ENCODE peak calls at places on chromosome 6, in ten cellular contexts. R is tibial nerve, O is WTC11, D is esophagus squamous epithelium, E is GM20000, F is omental fat pad, N is brain microvascular endothelial cell, B is HCT116, T is pancreas, J is GM10248. I is an unnamed sample.

GRCh38 chr6:16089232-16089843 is 39.5 kb upstream of the MYLIP start:
- DNase-seq in J (no peak), R (no peak), N (no peak), E (no peak), D (no peak), O (no peak), B (no peak), T (no peak), F (no peak), I (no peak)

GRCh38 chr6:144195671-144196070 is 45.4 kb downstream of the STX11 start:
- DNase-seq in R (no peak), E (no peak), O (no peak), B (no peak), N (peak), T (no peak), J (no peak), D (no peak), F (no peak), I (no peak)

GRCh38 chr6:94862116-94862515 is 715.2 kb upstream of the MANEA start:
- DNase-seq in J (no peak), E (no peak), T (no peak), B (no peak), N (no peak), D (no peak), R (no peak), O (no peak), F (no peak), I (no peak)

GRCh38 chr6:154613137-154613676 is 102.7 kb upstream of the CNKSR3 start:
- DNase-seq in J (no peak), O (no peak), F (no peak), R (no peak), D (no peak), B (no peak), E (no peak), N (peak), T (no peak), I (no peak)

GRCh38 chr6:89640804-89641203 is 2.3 kb upstream of the LYRM2 start:
- DNase-seq in O (no peak), D (no peak), B (no peak), J (no peak), T (no peak), E (no peak), N (peak), R (no peak), F (no peak), I (no peak)

GRCh38 chr6:11200356-11200755 is 32.1 kb downstream of the NEDD9 start:
- DNase-seq in T (no peak), B (no peak), O (no peak), N (no peak), J (no peak), E (no peak), D (no peak), F (no peak), R (no peak), I (no peak)

GRCh38 chr6:131197716-131198115 is 62.4 kb downstream of the AKAP7 start:
- DNase-seq in T (no peak), R (no peak), E (no peak), N (no peak), F (no peak), O (no peak), D (no peak), B (no peak), J (no peak), I (no peak)

GRCh38 chr6:160378886-160379285 is 30.7 kb downstream of the SLC22A3 start:
- DNase-seq in T (no peak), N (no peak), O (no peak), R (no peak), B (no peak), E (no peak), F (no peak), D (no peak), J (no peak), I (no peak)

GRCh38 chr6:80733645-80734044 is 627.2 kb downstream of the BCKDHB start:
- DNase-seq in E (no peak), F (no peak), R (no peak), O (no peak), D (no peak), N (no peak), T (no peak), B (no peak), J (no peak), I (no peak)

GRCh38 chr6:67630146-67630545 is 1004.9 kb upstream of the ADGRB3 start:
- DNase-seq in O (no peak), R (no peak), E (no peak), D (no peak), F (no peak), T (no peak), N (peak), B (no peak), J (no peak), I (no peak)

GRCh38 chr6:153058291-153058690 is 55.8 kb upstream of the MTRF1L start:
- DNase-seq in B (no peak), F (no peak), T (no peak), O (no peak), R (no peak), N (no peak), J (no peak), D (no peak), E (no peak), I (no peak)

GRCh38 chr6:156859686-156860085 is 82.5 kb downstream of the ARID1B start:
- DNase-seq in T (no peak), N (no peak), R (no peak), O (no peak), F (no peak), J (no peak), D (no peak), B (no peak), E (no peak), I (no peak)

GRCh38 chr6:135382182-135382628 is 115.3 kb downstream of the AHI1 start:
- DNase-seq in J (peak), R (no peak), B (no peak), D (no peak), T (no peak), E (peak), F (no peak), N (no peak), O (no peak), I (no peak)

GRCh38 chr6:167153523-167153959 is 4.2 kb downstream of the GPR31 start:
- DNase-seq in F (no peak), E (peak), B (no peak), R (peak), J (peak), D (no peak), N (peak), O (no peak), T (no peak), I (no peak)

GRCh38 chr6:166420351-166420750 is 37.6 kb upstream of the MPC1 start:
- DNase-seq in T (no peak), J (no peak), O (no peak), N (peak), D (no peak), B (no peak), R (no peak), F (no peak), E (no peak), I (no peak)

GRCh38 chr6:70547313-70547712 is 19.4 kb upstream of the SDHAF4 start:
- DNase-seq in J (no peak), B (no peak), N (no peak), O (no peak), E (no peak), D (no peak), F (no peak), R (no peak), T (no peak), I (no peak)

GRCh38 chr6:136723780-136724179 is 68.5 kb downstream of the MAP3K5 start:
- DNase-seq in O (no peak), B (no peak), N (no peak), T (no peak), J (no peak), D (no peak), F (no peak), E (peak), R (no peak), I (no peak)

GRCh38 chr6:137926985-137927384 is 59.9 kb downstream of the TNFAIP3 start:
- DNase-seq in T (no peak), N (no peak), D (no peak), B (no peak), O (no peak), R (no peak), E (no peak), F (no peak), J (no peak), I (no peak)

GRCh38 chr6:3943373-3943772 is 94.2 kb downstream of the FAM50B start:
- DNase-seq in D (no peak), T (no peak), J (no peak), O (no peak), B (no peak), F (no peak), E (no peak), N (no peak), R (no peak), I (no peak)

GRCh38 chr6:3139090-3139903 is 18.0 kb downstream of the TUBB2A start:
- DNase-seq in T (peak), J (peak), O (no peak), E (peak), R (peak), D (no peak), F (no peak), N (peak), B (no peak), I (no peak)

GRCh38 chr6:46451343-46451742 is 39.9 kb downstream of the RCAN2 start:
- DNase-seq in N (no peak), D (no peak), F (no peak), R (no peak), O (no peak), T (no peak), J (no peak), B (no peak), E (no peak), I (no peak)

GRCh38 chr6:86937219-86938079 is at the start of gene HTR1E:
- DNase-seq in F (no peak), B (peak), D (no peak), J (peak), R (peak), O (no peak), T (peak), N (peak), E (peak), I (no peak)

GRCh38 chr6:31877651-31878161 is 1.1 kb downstream of the SLC44A4 start:
- DNase-seq in R (no peak), E (no peak), N (no peak), D (no peak), T (peak), B (no peak), F (no peak), O (no peak), J (no peak), I (no peak)

GRCh38 chr6:109869398-109870165 is 108.5 kb upstream of the GPR6 start:
- DNase-seq in B (no peak), R (no peak), J (no peak), T (no peak), D (no peak), N (no peak), O (no peak), F (no peak), E (no peak), I (no peak)

GRCh38 chr6:40586800-40587201 is 363 bp downstream of the LRFN2 start:
- DNase-seq in D (no peak), O (no peak), E (no peak), R (no peak), F (no peak), J (no peak), N (no peak), T (peak), B (no peak), I (no peak)

GRCh38 chr6:148700047-148700712 is 46.6 kb upstream of the UST start:
- DNase-seq in J (no peak), D (no peak), R (no peak), T (no peak), O (no peak), N (no peak), F (no peak), B (no peak), E (peak), I (no peak)

GRCh38 chr6:44262467-44263356 is 2.6 kb downstream of the NFKBIE start:
- DNase-seq in N (no peak), T (no peak), E (no peak), J (no peak), O (no peak), F (no peak), B (no peak), D (no peak), R (no peak), I (no peak)

GRCh38 chr6:116954938-116955337 is 77.9 kb downstream of the RFX6 start:
- DNase-seq in E (no peak), T (peak), F (no peak), D (no peak), B (no peak), N (no peak), O (no peak), J (no peak), R (no peak), I (no peak)
- TF ChIP-seq CTCF in E (no peak), T (no peak), F (no peak), D (no peak), B (no peak), N (no peak), O (no peak), J (no peak), R (no peak), I (no peak)

GRCh38 chr6:6131492-6132109 is 124.9 kb upstream of the NRN1 start:
- DNase-seq in N (no peak), F (no peak), T (no peak), J (peak), E (peak), D (no peak), B (peak), O (peak), R (no peak), I (no peak)
- TF ChIP-seq CTCF in N (peak), F (no peak), T (no peak), J (peak), E (peak), D (no peak), B (peak), O (peak), R (no peak), I (no peak)

DNA sequence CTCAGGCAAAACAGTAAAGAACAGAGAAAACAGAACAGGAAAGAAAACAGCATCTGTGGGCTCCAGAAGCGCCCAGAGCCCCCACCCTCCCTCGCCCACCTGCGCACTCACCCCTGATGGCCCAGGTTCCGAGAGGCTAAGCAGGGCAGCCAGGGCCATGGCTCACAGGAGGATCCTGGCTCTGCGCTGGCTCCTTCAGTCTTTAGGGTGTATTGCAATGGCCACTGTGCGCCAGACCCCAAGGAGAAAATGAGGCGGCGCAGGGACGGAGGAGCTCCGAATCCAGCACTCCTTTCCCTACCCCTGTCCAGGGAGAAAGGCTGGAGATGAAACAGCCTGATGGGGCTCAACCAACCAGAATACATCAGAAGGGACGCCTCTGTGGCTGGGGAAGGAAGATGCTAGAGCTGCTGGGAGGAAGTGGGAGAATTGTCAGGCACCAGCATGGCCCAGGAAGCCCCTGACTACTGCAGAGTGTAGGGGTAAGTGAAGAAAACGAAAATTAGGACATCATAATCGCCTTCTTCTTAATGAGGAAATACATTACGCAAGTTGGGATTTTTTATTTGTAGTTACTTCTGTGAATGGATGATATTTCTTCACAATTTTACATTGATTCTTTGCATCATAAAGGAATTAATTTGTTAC is 49.0 kb downstream of the COL11A2 start:
- DNase-seq in R (no peak), D (no peak), O (peak), T (no peak), B (no peak), N (no peak), E (no peak), F (no peak), J (no peak), I (no peak)
- TF ChIP-seq CTCF in R (no peak), D (no peak), O (no peak), T (no peak), B (peak), N (peak), E (no peak), F (no peak), J (no peak), I (no peak)

GRCh38 chr6:14321992-14322772 is 204.6 kb downstream of the CD83 start:
- DNase-seq in O (peak), B (peak), N (no peak), D (no peak), T (no peak), R (no peak), J (no peak), F (no peak), E (no peak), I (no peak)
- TF ChIP-seq CTCF in O (no peak), B (peak), N (peak), D (no peak), T (no peak), R (no peak), J (no peak), F (no peak), E (no peak), I (no peak)

GRCh38 chr6:38688579-38689087 is 14.3 kb downstream of the GLO1 start:
- DNase-seq in B (no peak), R (no peak), D (no peak), F (no peak), O (peak), T (no peak), N (no peak), J (peak), E (peak), I (no peak)
- TF ChIP-seq CTCF in B (no peak), R (no peak), D (no peak), F (no peak), O (no peak), T (no peak), N (no peak), J (no peak), E (no peak), I (no peak)

I was measured in vagina.